ENCODE peak calls at places on chromosomes 5 and 9, in six cellular contexts. One of them, this sample, is unnamed.
A peak's percentile ranks its signal among the peaks of the same experiment; 100 is the strongest.

GRCh38 chr5:133365738-133366137 is 246.6 kb downstream of the FSTL4 start:
- DNase-seq in activated CD4-positive, alpha-beta T cell treated with anti-CD3 and anti-CD28 coated beads for 1 hour: no peak
- DNase-seq in IMR-90: no peak
- DNase-seq in osteocyte: peak; percentile 64
- DNase-seq in T follicular helper cell: no peak
- DNase-seq in HTR-8/SVneo: no peak
- DNase-seq in this sample: peak; percentile 78

GRCh38 chr9:91643474-91644102 is 220.0 kb upstream of the NFIL3 start:
- DNase-seq in activated CD4-positive, alpha-beta T cell treated with anti-CD3 and anti-CD28 coated beads for 1 hour: no peak
- DNase-seq in IMR-90: peak; percentile 46
- DNase-seq in osteocyte: no peak
- DNase-seq in T follicular helper cell: no peak
- DNase-seq in HTR-8/SVneo: no peak
- DNase-seq in this sample: no peak

GRCh38 chr9:131319486-131319885 is 30.0 kb downstream of the PLPP7 start:
- DNase-seq in activated CD4-positive, alpha-beta T cell treated with anti-CD3 and anti-CD28 coated beads for 1 hour: no peak
- DNase-seq in IMR-90: no peak
- DNase-seq in osteocyte: no peak
- DNase-seq in T follicular helper cell: no peak
- DNase-seq in HTR-8/SVneo: no peak
- DNase-seq in this sample: no peak

GRCh38 chr5:1141827-1142226 is 30.0 kb upstream of the SLC12A7 start:
- DNase-seq in activated CD4-positive, alpha-beta T cell treated with anti-CD3 and anti-CD28 coated beads for 1 hour: no peak
- DNase-seq in IMR-90: no peak
- DNase-seq in osteocyte: no peak
- DNase-seq in T follicular helper cell: no peak
- DNase-seq in HTR-8/SVneo: no peak
- DNase-seq in this sample: no peak

GRCh38 chr9:91639054-91639453 is 215.4 kb upstream of the NFIL3 start:
- DNase-seq in activated CD4-positive, alpha-beta T cell treated with anti-CD3 and anti-CD28 coated beads for 1 hour: no peak
- DNase-seq in IMR-90: no peak
- DNase-seq in osteocyte: no peak
- DNase-seq in T follicular helper cell: no peak
- DNase-seq in HTR-8/SVneo: no peak
- DNase-seq in this sample: no peak

GRCh38 chr9:124771867-124772621 is 933 bp upstream of the NR6A1 start:
- DNase-seq in activated CD4-positive, alpha-beta T cell treated with anti-CD3 and anti-CD28 coated beads for 1 hour: no peak
- DNase-seq in IMR-90: peak; percentile 68
- DNase-seq in osteocyte: peak; percentile 93
- DNase-seq in T follicular helper cell: no peak
- DNase-seq in HTR-8/SVneo: no peak
- DNase-seq in this sample: no peak

GRCh38 chr5:174571662-174572397 is 152.6 kb upstream of the MSX2 start:
- DNase-seq in activated CD4-positive, alpha-beta T cell treated with anti-CD3 and anti-CD28 coated beads for 1 hour: no peak
- DNase-seq in IMR-90: peak; percentile 98
- DNase-seq in osteocyte: peak; percentile 90
- DNase-seq in T follicular helper cell: no peak
- DNase-seq in HTR-8/SVneo: peak; percentile 90
- DNase-seq in this sample: no peak

GRCh38 chr9:83299556-83299955 is 236.6 kb upstream of the RASEF start:
- DNase-seq in activated CD4-positive, alpha-beta T cell treated with anti-CD3 and anti-CD28 coated beads for 1 hour: no peak
- DNase-seq in IMR-90: no peak
- DNase-seq in osteocyte: no peak
- DNase-seq in T follicular helper cell: no peak
- DNase-seq in HTR-8/SVneo: peak; percentile 5
- DNase-seq in this sample: no peak

GRCh38 chr5:57720656-57721055 is 238.0 kb upstream of the ACTBL2 start:
- DNase-seq in activated CD4-positive, alpha-beta T cell treated with anti-CD3 and anti-CD28 coated beads for 1 hour: no peak
- DNase-seq in IMR-90: no peak
- DNase-seq in osteocyte: no peak
- DNase-seq in T follicular helper cell: no peak
- DNase-seq in HTR-8/SVneo: no peak
- DNase-seq in this sample: no peak

GRCh38 chr9:37324261-37324683 is 98.2 kb upstream of the GRHPR start:
- DNase-seq in activated CD4-positive, alpha-beta T cell treated with anti-CD3 and anti-CD28 coated beads for 1 hour: no peak
- DNase-seq in IMR-90: peak; percentile 53
- DNase-seq in osteocyte: no peak
- DNase-seq in T follicular helper cell: no peak
- DNase-seq in HTR-8/SVneo: no peak
- DNase-seq in this sample: no peak

This sample was measured in vagina.